ENCODE peak calls at places on chromosomes 6 and 20, in ten cellular contexts. S, E, I, R, C, Q, W, X, J and Z are unnamed samples.

GRCh38 chr6:143236151-143236788 is 175.6 kb downstream of the AIG1 start:
- DNase-seq in S (no peak), E (no peak), I (no peak), R (no peak), C (peak), Q (no peak), W (no peak), X (no peak), J (peak), Z (peak)

GRCh38 chr6:168299541-168300511 is 19.8 kb downstream of the DACT2 start:
- DNase-seq in S (no peak), E (peak), I (no peak), R (no peak), C (no peak), Q (no peak), W (no peak), X (no peak), J (no peak), Z (no peak)

GRCh38 chr6:56685994-56686393 is 43.3 kb upstream of the DST start:
- DNase-seq in S (no peak), E (no peak), I (no peak), R (no peak), C (no peak), Q (no peak), W (no peak), X (no peak), J (no peak), Z (no peak)

GRCh38 chr20:8722277-8722928 is 346.5 kb upstream of the PLCB4 start:
- DNase-seq in S (peak), E (no peak), I (no peak), R (no peak), C (no peak), Q (no peak), W (no peak), X (no peak), J (no peak), Z (peak)

GRCh38 chr20:37564388-37565133 is 36.9 kb upstream of the BLCAP start:
- DNase-seq in S (peak), E (peak), I (no peak), R (peak), C (peak), Q (no peak), W (peak), X (no peak), J (no peak), Z (peak)

GRCh38 chr20:39117486-39117885 is 155.3 kb downstream of the DHX35 start:
- DNase-seq in S (peak), E (no peak), I (no peak), R (peak), C (no peak), Q (no peak), W (no peak), X (no peak), J (no peak), Z (peak)

GRCh38 chr20:13984211-13984610 is 6.2 kb downstream of the SEL1L2 start:
- DNase-seq in S (no peak), E (no peak), I (no peak), R (no peak), C (no peak), Q (no peak), W (no peak), X (no peak), J (no peak), Z (no peak)

GRCh38 chr20:17835240-17835940 is 133.2 kb downstream of the SNX5 start:
- DNase-seq in S (peak), E (no peak), I (peak), R (no peak), C (peak), Q (no peak), W (no peak), X (peak), J (peak), Z (peak)

GRCh38 chr6:158211273-158212055 is 43.3 kb downstream of the GTF2H5 start:
- DNase-seq in S (peak), E (no peak), I (no peak), R (no peak), C (no peak), Q (no peak), W (no peak), X (no peak), J (no peak), Z (peak)

GRCh38 chr6:127120109-127120786 is 1.8 kb downstream of the RSPO3 start:
- DNase-seq in S (no peak), E (no peak), I (no peak), R (no peak), C (no peak), Q (no peak), W (peak), X (no peak), J (no peak), Z (no peak)

GRCh38 chr20:24497851-24498250 is 28.4 kb downstream of the SYNDIG1 start:
- DNase-seq in S (no peak), E (no peak), I (no peak), R (peak), C (no peak), Q (no peak), W (no peak), X (no peak), J (no peak), Z (peak)

GRCh38 chr6:119390276-119390793 is 40.8 kb upstream of the MAN1A1 start:
- DNase-seq in S (peak), E (no peak), I (no peak), R (no peak), C (no peak), Q (no peak), W (no peak), X (no peak), J (no peak), Z (no peak)

GRCh38 chr6:6696867-6697531 is 108.5 kb downstream of the LY86 start:
- DNase-seq in S (peak), E (peak), I (no peak), R (peak), C (peak), Q (peak), W (peak), X (peak), J (no peak), Z (peak)

GRCh38 chr6:168129292-168130167 is 50.5 kb upstream of the FRMD1 start:
- DNase-seq in S (no peak), E (no peak), I (peak), R (no peak), C (no peak), Q (no peak), W (no peak), X (no peak), J (no peak), Z (no peak)

GRCh38 chr6:140178550-140179334 is 804.3 kb upstream of the CITED2 start:
- DNase-seq in S (peak), E (no peak), I (no peak), R (no peak), C (no peak), Q (no peak), W (no peak), X (no peak), J (no peak), Z (peak)

GRCh38 chr6:126067080-126067479 is 80.7 kb downstream of the TRMT11 start:
- DNase-seq in S (no peak), E (no peak), I (no peak), R (no peak), C (no peak), Q (no peak), W (no peak), X (no peak), J (no peak), Z (peak)

GRCh38 chr6:135633573-135633972 is 136.0 kb upstream of the AHI1 start:
- DNase-seq in S (no peak), E (no peak), I (no peak), R (no peak), C (no peak), Q (no peak), W (no peak), X (no peak), J (no peak), Z (no peak)

GRCh38 chr6:36245572-36246031 is 24.3 kb upstream of the PNPLA1 start:
- DNase-seq in S (no peak), E (no peak), I (no peak), R (peak), C (no peak), Q (peak), W (no peak), X (no peak), J (no peak), Z (no peak)

GRCh38 chr6:20700375-20700774 is 166.1 kb downstream of the CDKAL1 start:
- DNase-seq in S (no peak), E (no peak), I (no peak), R (no peak), C (no peak), Q (peak), W (no peak), X (no peak), J (no peak), Z (no peak)

GRCh38 chr6:53725791-53726575 is 60.4 kb upstream of the KLHL31 start:
- DNase-seq in S (peak), E (peak), I (peak), R (peak), C (peak), Q (peak), W (peak), X (peak), J (peak), Z (peak)

GRCh38 chr6:35425284-35425683 is 26.9 kb upstream of the FANCE start:
- DNase-seq in S (peak), E (no peak), I (no peak), R (no peak), C (no peak), Q (no peak), W (no peak), X (no peak), J (no peak), Z (peak)

GRCh38 chr20:47879771-47880170 is 94.5 kb upstream of the SULF2 start:
- DNase-seq in S (no peak), E (no peak), I (no peak), R (no peak), C (no peak), Q (no peak), W (no peak), X (no peak), J (no peak), Z (no peak)

GRCh38 chr20:540391-541201 is 3.0 kb downstream of the CSNK2A1 start:
- DNase-seq in S (no peak), E (no peak), I (no peak), R (no peak), C (no peak), Q (no peak), W (no peak), X (no peak), J (no peak), Z (no peak)
- TF ChIP-seq CTCF in S (no peak), E (no peak), I (no peak), R (no peak), C (no peak), Q (no peak), W (no peak), X (no peak), J (no peak), Z (no peak)

GRCh38 chr6:43645613-43645964 is 753 bp downstream of the RSPH9 start:
- DNase-seq in S (no peak), E (no peak), I (no peak), R (no peak), C (no peak), Q (no peak), W (no peak), X (no peak), J (no peak), Z (no peak)
- H3K4me3 ChIP-seq in S (peak), E (peak), I (no peak), R (peak), C (peak), Q (no peak), W (peak), X (peak), J (peak), Z (peak)

GRCh38 chr20:53815509-53815908 is 221.9 kb upstream of the ZNF217 start:
- DNase-seq in S (no peak), E (no peak), I (no peak), R (no peak), C (no peak), Q (no peak), W (no peak), X (no peak), J (no peak), Z (no peak)

GRCh38 chr20:53816872-53817398 is 223.3 kb upstream of the ZNF217 start:
- DNase-seq in S (no peak), E (no peak), I (no peak), R (no peak), C (no peak), Q (no peak), W (no peak), X (no peak), J (no peak), Z (no peak)

GRCh38 chr20:53811577-53811976 is 217.9 kb upstream of the ZNF217 start:
- DNase-seq in S (no peak), E (no peak), I (no peak), R (no peak), C (no peak), Q (no peak), W (no peak), X (no peak), J (no peak), Z (no peak)

GRCh38 chr20:53810661-53811355 is 217.2 kb upstream of the ZNF217 start:
- DNase-seq in S (no peak), E (no peak), I (no peak), R (no peak), C (no peak), Q (no peak), W (no peak), X (no peak), J (no peak), Z (no peak)

GRCh38 chr20:53813728-53814459 is 220.3 kb upstream of the ZNF217 start:
- DNase-seq in S (no peak), E (no peak), I (no peak), R (no peak), C (no peak), Q (no peak), W (no peak), X (no peak), J (no peak), Z (no peak)
- TF ChIP-seq CTCF in S (no peak), E (no peak), I (no peak), R (no peak), C (no peak), Q (no peak), W (no peak), X (no peak), J (no peak), Z (no peak)

DNA sequence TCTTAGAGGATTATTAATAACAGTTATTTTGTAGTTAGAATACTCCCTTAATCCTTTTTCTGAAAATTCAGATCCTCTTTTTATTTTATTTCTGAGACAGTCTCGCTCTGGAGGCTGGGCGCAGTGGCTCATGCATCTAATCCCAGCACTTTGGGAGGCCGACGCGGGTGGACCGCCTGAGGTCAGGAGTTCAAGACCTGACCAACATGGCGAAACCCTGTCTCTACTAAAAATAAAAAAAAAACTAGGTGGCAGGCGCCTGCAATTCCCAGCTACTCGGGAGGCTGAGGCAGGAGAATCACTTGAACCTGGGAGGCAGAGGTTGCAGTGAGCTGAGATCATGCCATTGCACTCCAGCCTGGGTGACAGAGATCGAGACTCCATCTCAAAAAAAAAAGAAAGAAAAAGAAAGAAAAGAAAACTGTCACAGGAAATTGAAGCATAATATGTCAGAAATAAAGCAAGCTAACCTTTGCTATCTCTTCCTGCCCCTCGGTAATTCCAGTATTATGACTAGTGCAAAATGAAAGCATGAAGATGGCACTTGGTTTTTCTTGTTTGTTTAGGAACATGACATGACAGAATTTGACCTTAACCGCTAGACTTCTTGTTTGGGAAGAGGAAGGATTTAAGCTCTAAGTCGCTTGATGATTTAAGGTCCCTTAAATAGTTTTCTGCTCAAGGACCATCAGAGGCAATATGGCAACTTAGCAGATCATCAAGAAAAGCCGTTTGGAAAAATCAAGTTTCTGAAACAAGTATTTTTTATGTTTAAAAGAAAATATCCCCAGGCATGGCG is 1.8 kb upstream of the RBM39 start:
- DNase-seq in S (no peak), E (peak), I (no peak), R (no peak), C (no peak), Q (peak), W (peak), X (no peak), J (no peak), Z (peak)
- H3K4me3 ChIP-seq in S (no peak), E (peak), I (no peak), R (no peak), C (no peak), Q (no peak), W (peak), X (no peak), J (peak), Z (peak)

DNA sequence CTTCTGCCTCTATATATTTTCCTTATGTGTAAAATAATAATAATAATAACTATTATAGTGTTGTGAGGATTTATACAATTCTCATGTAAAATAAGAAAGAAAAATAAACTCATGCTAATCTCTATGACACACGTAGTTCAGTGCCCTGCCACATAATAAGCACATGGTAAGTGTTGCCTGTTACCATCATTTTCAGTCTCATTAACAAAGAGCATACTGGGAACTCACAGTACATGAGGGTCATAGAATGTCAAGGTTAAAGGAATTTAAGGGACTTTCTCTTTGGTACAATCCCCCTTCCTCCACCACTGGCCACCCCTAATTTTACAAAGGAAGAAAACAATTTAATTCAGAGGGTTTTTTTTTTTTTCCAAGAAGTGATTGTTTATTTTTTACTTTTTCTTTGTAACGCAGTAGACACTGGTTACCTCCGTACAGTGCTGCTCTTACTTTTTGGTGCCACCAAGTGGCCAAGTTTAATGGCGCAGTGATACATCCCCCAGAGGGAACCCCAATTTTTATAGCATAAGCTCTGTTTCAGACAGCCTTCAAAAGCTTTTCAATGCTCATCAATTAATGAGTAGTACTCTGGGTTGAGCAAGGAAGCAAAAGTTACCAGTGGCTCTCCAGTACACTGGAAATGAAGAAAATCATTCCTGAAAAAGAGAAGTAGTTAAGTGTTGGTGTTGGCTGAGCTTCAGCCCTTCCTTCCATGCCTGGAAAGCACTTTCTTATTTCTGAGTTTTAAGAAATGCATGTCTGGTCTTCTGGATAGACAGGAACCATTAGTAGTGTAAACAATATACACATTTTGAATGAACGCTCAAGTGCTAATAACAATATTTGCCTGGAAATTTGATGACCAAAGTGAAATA is 129.3 kb upstream of the SMLR1 start:
- DNase-seq in S (peak), E (no peak), I (peak), R (peak), C (no peak), Q (no peak), W (no peak), X (peak), J (no peak), Z (peak)
- TF ChIP-seq CTCF in S (peak), E (no peak), I (no peak), R (no peak), C (peak), Q (no peak), W (peak), X (peak), J (peak), Z (peak)

GRCh38 chr6:85452441-85452881 is 2.6 kb downstream of the NT5E start:
- DNase-seq in S (peak), E (no peak), I (no peak), R (no peak), C (no peak), Q (no peak), W (no peak), X (no peak), J (no peak), Z (peak)

GRCh38 chr6:85450578-85450884 is 648 bp downstream of the NT5E start:
- DNase-seq in S (no peak), E (no peak), I (no peak), R (no peak), C (no peak), Q (no peak), W (no peak), X (no peak), J (no peak), Z (peak)

GRCh38 chr6:85449388-85449817 is 480 bp upstream of the NT5E start:
- DNase-seq in S (peak), E (peak), I (no peak), R (no peak), C (peak), Q (peak), W (no peak), X (peak), J (no peak), Z (peak)

GRCh38 chr6:85451586-85452306 is 1.9 kb downstream of the NT5E start:
- DNase-seq in S (no peak), E (no peak), I (no peak), R (no peak), C (no peak), Q (no peak), W (no peak), X (no peak), J (no peak), Z (no peak)

DNA sequence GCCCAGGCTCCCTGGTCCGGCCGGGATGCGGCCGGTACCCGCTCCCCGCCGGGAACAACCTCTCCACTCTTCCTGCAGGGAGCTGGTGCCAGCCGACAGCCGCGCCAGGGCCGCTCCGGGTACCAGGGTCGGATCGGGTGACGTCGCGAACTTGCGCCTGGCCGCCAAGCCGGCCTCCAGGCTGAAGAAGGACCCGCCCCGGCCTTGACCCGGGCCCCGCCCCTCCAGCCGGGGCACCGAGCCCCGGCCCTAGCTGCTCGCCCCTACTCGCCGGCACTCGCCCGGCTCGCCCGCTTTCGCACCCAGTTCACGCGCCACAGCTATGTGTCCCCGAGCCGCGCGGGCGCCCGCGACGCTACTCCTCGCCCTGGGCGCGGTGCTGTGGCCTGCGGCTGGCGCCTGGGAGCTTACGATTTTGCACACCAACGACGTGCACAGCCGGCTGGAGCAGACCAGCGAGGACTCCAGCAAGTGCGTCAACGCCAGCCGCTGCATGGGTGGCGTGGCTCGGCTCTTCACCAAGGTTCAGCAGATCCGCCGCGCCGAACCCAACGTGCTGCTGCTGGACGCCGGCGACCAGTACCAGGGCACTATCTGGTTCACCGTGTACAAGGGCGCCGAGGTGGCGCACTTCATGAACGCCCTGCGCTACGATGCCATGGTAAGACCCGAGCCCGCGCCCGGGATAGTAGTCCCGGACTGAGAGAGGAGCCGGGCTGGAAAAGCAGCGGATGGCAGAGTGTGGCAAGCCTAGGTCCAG is at the start of gene NT5E:
- DNase-seq in S (peak), E (peak), I (peak), R (peak), C (peak), Q (peak), W (peak), X (peak), J (peak), Z (peak)
- H3K4me3 ChIP-seq in S (peak), E (peak), I (peak), R (peak), C (peak), Q (peak), W (peak), X (peak), J (peak), Z (peak)

GRCh38 chr6:37704923-37705238 is 7.2 kb upstream of the MDGA1 start:
- DNase-seq in S (no peak), E (no peak), I (no peak), R (no peak), C (no peak), Q (no peak), W (no peak), X (no peak), J (no peak), Z (no peak)

GRCh38 chr6:37700266-37700973 is 2.7 kb upstream of the MDGA1 start:
- DNase-seq in S (no peak), E (no peak), I (no peak), R (no peak), C (no peak), Q (no peak), W (no peak), X (no peak), J (no peak), Z (no peak)

GRCh38 chr6:37699138-37699766 is 1.6 kb upstream of the MDGA1 start:
- DNase-seq in S (no peak), E (no peak), I (no peak), R (peak), C (no peak), Q (no peak), W (no peak), X (no peak), J (no peak), Z (no peak)

GRCh38 chr6:37704066-37704465 is 6.4 kb upstream of the MDGA1 start:
- DNase-seq in S (no peak), E (no peak), I (no peak), R (no peak), C (no peak), Q (no peak), W (no peak), X (no peak), J (no peak), Z (no peak)

GRCh38 chr6:37702314-37702713 is 4.6 kb upstream of the MDGA1 start:
- DNase-seq in S (no peak), E (no peak), I (no peak), R (no peak), C (no peak), Q (no peak), W (no peak), X (no peak), J (no peak), Z (no peak)
- TF ChIP-seq CTCF in S (no peak), E (no peak), I (no peak), R (no peak), C (no peak), Q (no peak), W (no peak), X (no peak), J (no peak), Z (peak)